ENCODE peak calls at places on chromosome 21, in five cellular contexts. W, M, U, R and E are unnamed samples.

GRCh38 chr21:46150073-46150472 is 5.3 kb downstream of the FTCD start:
- DNase-seq in W (no peak), M (peak; percentile 36), U (no peak), R (no peak), E (no peak)

GRCh38 chr21:36330904-36331303 is 10.9 kb downstream of the MORC3 start:
- DNase-seq in W (peak; percentile 46), M (no peak), U (peak; percentile 56), R (peak; percentile 55), E (peak; percentile 69)

GRCh38 chr21:42850463-42850862 is 28.9 kb downstream of the WDR4 start:
- DNase-seq in W (no peak), M (no peak), U (no peak), R (no peak), E (no peak)

GRCh38 chr21:8989261-8989882 is 1532.0 kb upstream of the TPTE start:
- DNase-seq in W (peak; percentile 71), M (no peak), U (peak; percentile 13), R (no peak), E (peak; percentile 86)

GRCh38 chr21:33411949-33412430 is 8.8 kb downstream of the IFNGR2 start:
- DNase-seq in W (no peak), M (peak; percentile 18), U (no peak), R (peak; percentile 81), E (peak; percentile 90)

GRCh38 chr21:46118871-46119564 is 21.1 kb downstream of the COL6A2 start:
- DNase-seq in W (no peak), M (no peak), U (peak; percentile 7), R (no peak), E (no peak)

GRCh38 chr21:34926784-34927548 is 122.1 kb downstream of the RUNX1 start:
- DNase-seq in W (no peak), M (no peak), U (peak; percentile 53), R (peak; percentile 16), E (peak; percentile 57)

GRCh38 chr21:20004353-20004752 is 993.9 kb upstream of the NCAM2 start:
- DNase-seq in W (no peak), M (no peak), U (no peak), R (peak; percentile 17), E (no peak)

GRCh38 chr21:41247561-41247968 is 69.0 kb upstream of the FAM3B start:
- DNase-seq in W (no peak), M (no peak), U (no peak), R (no peak), E (no peak)

GRCh38 chr21:29237110-29238051 is 61.3 kb upstream of the BACH1 start:
- DNase-seq in W (no peak), M (no peak), U (peak; percentile 41), R (peak; percentile 58), E (no peak)

GRCh38 chr21:45055861-45056260 is 18.5 kb upstream of the ADARB1 start:
- DNase-seq in W (no peak), M (no peak), U (peak; percentile 79), R (no peak), E (peak; percentile 67)

GRCh38 chr21:27674037-27674436 is 707.1 kb upstream of the ADAMTS5 start:
- DNase-seq in W (no peak), M (no peak), U (peak; percentile 83), R (peak; percentile 95), E (peak; percentile 95)